ENCODE peak calls at places on chromosomes 6 and 20, in six cellular contexts. P is GM12891, R is K562, V is H1, M is GM12878, Z is HepG2. U is an unnamed sample.

GRCh38 chr6:158411998-158412397 is 99.7 kb downstream of the TULP4 start:
- DNase-seq in R (no peak), Z (no peak), M (no peak), P (no peak), V (no peak), U (no peak)

GRCh38 chr6:42790549-42791181 is 8.8 kb downstream of the BICRAL start:
- DNase-seq in M (no peak), R (no peak), P (no peak), Z (no peak), V (no peak), U (no peak)

GRCh38 chr6:155377061-155377460 is 62.8 kb upstream of the TFB1M start:
- DNase-seq in V (no peak), R (no peak), Z (no peak), M (no peak), P (no peak), U (no peak)

GRCh38 chr6:133551436-133551835 is 310.3 kb downstream of the EYA4 start:
- DNase-seq in M (no peak), R (no peak), Z (no peak), V (no peak), P (no peak), U (no peak)

GRCh38 chr6:139250296-139251274 is 41.2 kb downstream of the TXLNB start:
- DNase-seq in R (peak), M (no peak), Z (peak), V (peak), P (peak), U (peak)

GRCh38 chr6:34068462-34069044 is 77.3 kb downstream of the GRM4 start:
- DNase-seq in P (no peak), R (peak), M (no peak), Z (no peak), V (no peak), U (no peak)

GRCh38 chr6:109406196-109406595 is 23.9 kb upstream of the CD164 start:
- DNase-seq in M (no peak), Z (no peak), P (no peak), R (no peak), V (no peak), U (no peak)

GRCh38 chr6:127069659-127070279 is 48.7 kb upstream of the RSPO3 start:
- DNase-seq in Z (peak), P (no peak), R (peak), V (no peak), M (no peak), U (no peak)

GRCh38 chr6:87237804-87238203 is 82.4 kb downstream of the ZNF292 start:
- DNase-seq in R (peak), P (no peak), V (no peak), M (no peak), Z (peak), U (no peak)

GRCh38 chr6:90294614-90294988 is 2.0 kb downstream of the BACH2 start:
- DNase-seq in R (no peak), Z (no peak), P (no peak), V (no peak), M (no peak), U (no peak)

GRCh38 chr6:75800708-75801505 is 51.9 kb downstream of the MYO6 start:
- DNase-seq in Z (no peak), P (no peak), M (no peak), V (no peak), R (no peak), U (no peak)

GRCh38 chr6:78243519-78243918 is 590.7 kb downstream of the MEI4 start:
- DNase-seq in Z (no peak), P (no peak), V (no peak), M (no peak), R (peak), U (no peak)

GRCh38 chr20:59745201-59745600 is 140.9 kb downstream of the PHACTR3 start:
- DNase-seq in V (no peak), Z (no peak), M (no peak), R (no peak), P (no peak), U (no peak)

GRCh38 chr6:163415620-163416379 is 1.3 kb downstream of the QKI start:
- DNase-seq in Z (peak), R (peak), M (peak), P (no peak), V (no peak), U (peak)

GRCh38 chr20:37220796-37221195 is 40.8 kb downstream of the GHRH start:
- DNase-seq in M (no peak), Z (no peak), R (no peak), V (no peak), P (no peak), U (no peak)

GRCh38 chr6:36874443-36875249 is at the start of gene PPIL1:
- DNase-seq in Z (peak), V (no peak), R (peak), M (peak), P (peak), U (peak)

GRCh38 chr20:46348231-46348803 is 40.0 kb upstream of the CDH22 start:
- DNase-seq in Z (no peak), P (no peak), V (no peak), R (peak), M (no peak), U (no peak)

DNA sequence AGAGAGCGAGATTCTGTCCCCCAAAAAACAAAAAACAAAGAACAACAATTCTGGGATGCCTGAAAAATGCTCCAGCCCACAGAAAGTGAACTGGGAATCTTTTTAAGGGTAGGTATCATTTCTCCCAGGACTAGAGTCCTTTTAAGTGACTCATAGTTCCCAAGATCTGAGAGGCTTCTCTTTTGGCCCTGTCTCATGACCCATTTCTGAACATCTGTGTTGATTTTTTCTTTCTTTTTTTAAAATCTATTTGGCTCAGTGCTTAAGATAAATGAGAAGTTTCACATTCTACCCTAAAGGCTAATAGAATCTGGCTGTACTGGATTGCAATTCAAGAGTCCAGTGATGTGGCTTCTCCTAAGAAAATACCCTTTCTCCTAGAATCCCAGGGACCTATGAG is 217.6 kb upstream of the FOXQ1 start:
- DNase-seq in P (no peak), V (no peak), R (no peak), M (no peak), Z (no peak), U (no peak)
- TF ChIP-seq TAF1 in P (no peak), V (no peak), R (no peak), M (no peak), Z (no peak), U (no peak)

GRCh38 chr20:62900692-62901584 is 25.4 kb downstream of the DIDO1 start:
- DNase-seq in Z (peak), P (no peak), M (no peak), R (peak), V (no peak), U (no peak)
- TF ChIP-seq POLR2A in Z (no peak), P (no peak), M (peak), R (peak), V (no peak), U (peak)

GRCh38 chr6:99330159-99330558 is 19.3 kb downstream of the FAXC start:
- DNase-seq in Z (peak), V (no peak), M (peak), P (peak), R (peak), U (no peak)
- TF ChIP-seq POLR2AphosphoS5 in Z (no peak), V (no peak), M (no peak), P (no peak), R (no peak), U (no peak)

GRCh38 chr20:50597406-50597969 is 87.3 kb downstream of the PTPN1 start:
- DNase-seq in P (no peak), V (no peak), Z (no peak), R (no peak), M (no peak), U (no peak)

GRCh38 chr20:50596694-50597021 is 86.5 kb downstream of the PTPN1 start:
- DNase-seq in M (no peak), P (no peak), R (no peak), Z (no peak), V (no peak), U (no peak)

GRCh38 chr20:50594591-50595432 is 84.6 kb downstream of the PTPN1 start:
- DNase-seq in V (no peak), R (no peak), M (no peak), Z (no peak), P (no peak), U (no peak)

GRCh38 chr20:50595433-50595895 is 85.3 kb downstream of the PTPN1 start:
- DNase-seq in P (no peak), M (no peak), V (no peak), Z (no peak), R (no peak), U (no peak)

GRCh38 chr20:50595988-50596693 is 86.0 kb downstream of the PTPN1 start:
- DNase-seq in Z (no peak), R (no peak), M (no peak), P (no peak), V (no peak), U (no peak)
- TF ChIP-seq TAF1 in Z (no peak), R (no peak), M (no peak), P (no peak), V (no peak), U (no peak)

GRCh38 chr6:167408235-167408869 is 83.5 kb downstream of the TTLL2 start:
- DNase-seq in M (no peak), Z (no peak), V (no peak), P (no peak), R (no peak), U (no peak)
- TF ChIP-seq POLR2A in M (no peak), Z (no peak), V (no peak), P (no peak), R (no peak), U (no peak)

U was measured in GM12892.